ENCODE peak calls at places on chromosome 19, in ten cellular contexts. R is ascending aorta, V is thoracic aorta, P is fibroblast of lung, D is A549, Q is upper lobe of right lung, T is RWPE2, J is breast epithelium, Y is H9, N is mesendoderm. M is an unnamed sample. For H3K4me1, the result is how much of the 10 kb centered on the place peaks cover.

GRCh38 chr19:36136975-36137686 is 2.7 kb upstream of the CAPNS1 start:
- DNase-seq in R (peak), V (peak), P (peak), D (peak), Q (peak), T (peak), J (peak), Y (no peak), N (peak), M (no peak)

GRCh38 chr19:5292843-5293606 is 47.6 kb downstream of the PTPRS start:
- DNase-seq in R (no peak), V (peak), P (peak), D (peak), Q (peak), T (no peak), J (peak), Y (peak), N (peak), M (peak)

GRCh38 chr19:8209111-8209964 is at the start of gene CERS4:
- DNase-seq in R (no peak), V (no peak), P (peak), D (peak), Q (peak), T (no peak), J (peak), Y (peak), N (peak), M (peak)

GRCh38 chr19:34662919-34663318 is 14.0 kb downstream of the SCGB2B2 start:
- DNase-seq in R (no peak), V (no peak), P (no peak), D (no peak), Q (no peak), T (no peak), J (no peak), Y (peak), N (peak), M (peak)

GRCh38 chr19:57263244-57263643 is 17.0 kb upstream of the ZNF460 start:
- DNase-seq in R (no peak), V (no peak), P (no peak), D (no peak), Q (no peak), T (no peak), J (no peak), Y (no peak), N (no peak), M (no peak)

GRCh38 chr19:7224205-7224833 is 69.9 kb downstream of the INSR start:
- DNase-seq in R (no peak), V (no peak), P (peak), D (no peak), Q (no peak), T (no peak), J (peak), Y (no peak), N (no peak), M (no peak)

GRCh38 chr19:54129617-54129996 is 8.0 kb upstream of the CNOT3 start:
- DNase-seq in R (no peak), V (no peak), P (no peak), D (no peak), Q (no peak), T (no peak), J (no peak), Y (no peak), N (no peak), M (no peak)

GRCh38 chr19:10517361-10517759 is at the start of gene S1PR5:
- DNase-seq in R (no peak), V (no peak), P (no peak), D (peak), Q (peak), T (no peak), J (no peak), Y (peak), N (peak), M (no peak)

GRCh38 chr19:9009935-9010651 is at the start of gene MUC16:
- DNase-seq in R (no peak), V (no peak), P (no peak), D (no peak), Q (no peak), T (no peak), J (no peak), Y (peak), N (no peak), M (no peak)

GRCh38 chr19:16032509-16033135 is 43.7 kb upstream of the TPM4 start:
- DNase-seq in R (no peak), V (no peak), P (no peak), D (no peak), Q (peak), T (no peak), J (no peak), Y (no peak), N (no peak), M (no peak)

GRCh38 chr19:41192574-41193419 is at the start of gene CYP2S1:
- DNase-seq in R (no peak), V (no peak), P (no peak), D (peak), Q (peak), T (no peak), J (no peak), Y (peak), N (peak), M (peak)

GRCh38 chr19:53598361-53598760 is 33.4 kb upstream of the DPRX start:
- DNase-seq in R (no peak), V (no peak), P (no peak), D (no peak), Q (no peak), T (no peak), J (peak), Y (no peak), N (peak), M (no peak)

GRCh38 chr19:55640043-55640576 is 692 bp upstream of the ZNF580 start:
- DNase-seq in R (no peak), V (no peak), P (peak), D (no peak), Q (peak), T (no peak), J (no peak), Y (peak), N (peak), M (no peak)

GRCh38 chr19:36409841-36410240 is 8.6 kb downstream of the ZFP82 start:
- DNase-seq in R (no peak), V (no peak), P (peak), D (no peak), Q (no peak), T (no peak), J (no peak), Y (no peak), N (no peak), M (no peak)

GRCh38 chr19:18501832-18502231 is 20.0 kb downstream of the ELL start:
- DNase-seq in R (no peak), V (no peak), P (no peak), D (no peak), Q (no peak), T (no peak), J (no peak), Y (no peak), N (no peak), M (no peak)
- H3K4me1 ChIP-seq in R (half or more), V (half or more), P (under half), D (under half), Q (half or more), T (under half), J (under half), Y (under half), N (under half), M (under half)

GRCh38 chr19:39155741-39156140 is 30.2 kb downstream of the PAK4 start:
- DNase-seq in R (no peak), V (no peak), P (no peak), D (no peak), Q (no peak), T (no peak), J (no peak), Y (no peak), N (no peak), M (no peak)
- H3K4me1 ChIP-seq in R (under half), V (under half), P (under half), D (under half), Q (under half), T (under half), J (half or more), Y (under half), N (under half), M (under half)

GRCh38 chr19:45405435-45406164 is 731 bp upstream of the PPP1R13L start:
- DNase-seq in R (peak), V (peak), P (peak), D (peak), Q (peak), T (peak), J (peak), Y (peak), N (peak), M (peak)
- H3K4me1 ChIP-seq in R (under half), V (under half), P (under half), D (under half), Q (under half), T (under half), J (under half), Y (under half), N (under half), M (under half)

GRCh38 chr19:3389446-3389778 is 23.0 kb downstream of the NFIC start:
- DNase-seq in R (no peak), V (no peak), P (no peak), D (no peak), Q (no peak), T (no peak), J (no peak), Y (no peak), N (no peak), M (no peak)

GRCh38 chr19:3396881-3397265 is 30.5 kb downstream of the NFIC start:
- DNase-seq in R (no peak), V (no peak), P (no peak), D (no peak), Q (no peak), T (no peak), J (no peak), Y (no peak), N (no peak), M (no peak)

GRCh38 chr19:3389876-3390361 is 23.5 kb downstream of the NFIC start:
- DNase-seq in R (no peak), V (no peak), P (no peak), D (no peak), Q (no peak), T (no peak), J (peak), Y (peak), N (peak), M (no peak)

GRCh38 chr19:3387645-3388589 is 21.5 kb downstream of the NFIC start:
- DNase-seq in R (peak), V (no peak), P (peak), D (peak), Q (peak), T (peak), J (peak), Y (no peak), N (no peak), M (no peak)

DNA sequence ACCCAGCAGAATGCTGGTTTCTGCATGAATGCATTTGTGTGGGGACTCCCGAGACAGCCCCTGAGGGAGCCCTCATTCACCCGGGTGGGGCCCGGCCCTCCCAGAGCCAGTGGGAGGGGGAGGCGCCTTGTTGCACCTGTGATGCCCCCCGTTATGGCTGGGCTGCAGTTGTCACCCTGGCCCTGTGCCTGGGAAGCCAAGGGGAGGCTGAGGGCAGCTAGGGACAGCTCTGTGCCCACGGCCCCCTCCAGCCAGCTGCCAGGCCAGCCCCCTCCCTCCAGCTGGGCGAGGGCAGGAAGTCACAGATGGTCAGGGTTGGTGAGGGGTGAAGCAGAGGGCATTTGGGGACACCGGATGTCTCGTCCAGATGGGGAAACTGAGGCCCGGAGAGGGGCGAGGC is 26.1 kb downstream of the NFIC start:
- DNase-seq in R (no peak), V (no peak), P (no peak), D (no peak), Q (no peak), T (no peak), J (no peak), Y (no peak), N (no peak), M (no peak)
- H3K4me1 ChIP-seq in R (under half), V (under half), P (under half), D (under half), Q (under half), T (under half), J (under half), Y (under half), N (under half), M (under half)

GRCh38 chr19:49950590-49950948 is 10.4 kb downstream of the SIGLEC11 start:
- DNase-seq in R (no peak), V (no peak), P (no peak), D (no peak), Q (no peak), T (no peak), J (no peak), Y (no peak), N (no peak), M (no peak)

GRCh38 chr19:49952475-49952829 is 8.5 kb downstream of the SIGLEC11 start:
- DNase-seq in R (no peak), V (no peak), P (no peak), D (no peak), Q (no peak), T (no peak), J (no peak), Y (no peak), N (no peak), M (no peak)

GRCh38 chr19:49952906-49953305 is 8.1 kb downstream of the SIGLEC11 start:
- DNase-seq in R (no peak), V (no peak), P (no peak), D (no peak), Q (no peak), T (no peak), J (no peak), Y (no peak), N (no peak), M (no peak)

GRCh38 chr19:49950956-49951526 is 9.9 kb downstream of the SIGLEC11 start:
- DNase-seq in R (no peak), V (no peak), P (no peak), D (no peak), Q (no peak), T (no peak), J (no peak), Y (no peak), N (no peak), M (no peak)

GRCh38 chr19:49951806-49952474 is 9.0 kb downstream of the SIGLEC11 start:
- DNase-seq in R (no peak), V (no peak), P (no peak), D (no peak), Q (no peak), T (no peak), J (no peak), Y (no peak), N (no peak), M (no peak)
- H3K4me1 ChIP-seq in R (under half), V (under half), P (under half), D (under half), Q (under half), T (under half), J (under half), Y (under half), N (under half), M (under half)

DNA sequence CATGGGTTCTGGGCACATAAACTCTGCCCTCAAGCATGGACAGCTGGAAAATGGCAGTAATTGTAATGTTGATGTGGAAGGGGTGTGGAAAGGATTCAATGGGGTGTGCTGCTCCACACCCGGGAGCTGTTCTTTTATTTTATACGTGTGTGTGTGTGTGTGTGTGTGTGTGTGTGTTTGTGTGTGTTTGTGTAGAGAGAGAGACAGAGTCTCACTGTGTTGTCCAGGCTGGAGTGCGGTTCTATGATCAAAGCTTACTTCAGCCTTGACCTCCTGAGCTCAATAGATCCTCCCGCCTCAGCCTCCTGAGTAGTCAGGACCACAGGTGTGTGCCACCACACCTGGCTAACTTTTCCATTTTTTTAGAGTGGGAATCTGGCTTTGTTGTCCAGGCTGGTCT is 2.8 kb downstream of the MRPS12 start:
- DNase-seq in R (no peak), V (no peak), P (no peak), D (no peak), Q (no peak), T (no peak), J (no peak), Y (no peak), N (no peak), M (no peak)
- H3K4me1 ChIP-seq in R (under half), V (under half), P (under half), D (under half), Q (under half), T (under half), J (under half), Y (under half), N (under half), M (under half)

M was measured in HAP-1.